ENCODE peak calls at places on chromosomes 13 and 19, in eight cellular contexts. One of them, this sample, is unnamed.

GRCh38 chr19:30710721-30711120 is 338.5 kb downstream of the ZNF536 start:
- DNase-seq in adrenal gland: no peak
- DNase-seq in tibial nerve: no peak
- DNase-seq in body of pancreas: no peak
- DNase-seq in endothelial cell of umbilical vein: no peak
- DNase-seq in upper lobe of left lung: no peak
- DNase-seq in A549: no peak
- DNase-seq in IMR-90: no peak
- DNase-seq in this sample: no peak

GRCh38 chr13:29859971-29860370 is 9.6 kb upstream of the UBL3 start:
- DNase-seq in body of pancreas: no peak
- DNase-seq in upper lobe of left lung: no peak
- DNase-seq in tibial nerve: no peak
- DNase-seq in adrenal gland: no peak
- DNase-seq in IMR-90: peak
- DNase-seq in endothelial cell of umbilical vein: no peak
- DNase-seq in A549: no peak
- DNase-seq in this sample: no peak

GRCh38 chr19:18795540-18795939 is 4.4 kb upstream of the COMP start:
- DNase-seq in tibial nerve: no peak
- DNase-seq in adrenal gland: no peak
- DNase-seq in endothelial cell of umbilical vein: no peak
- DNase-seq in upper lobe of left lung: no peak
- DNase-seq in A549: no peak
- DNase-seq in IMR-90: no peak
- DNase-seq in body of pancreas: no peak
- DNase-seq in this sample: no peak

GRCh38 chr19:16326401-16327130 is 1.9 kb downstream of the KLF2 start:
- DNase-seq in adrenal gland: peak
- DNase-seq in A549: no peak
- DNase-seq in upper lobe of left lung: peak
- DNase-seq in body of pancreas: no peak
- DNase-seq in IMR-90: no peak
- DNase-seq in endothelial cell of umbilical vein: peak
- DNase-seq in tibial nerve: no peak
- DNase-seq in this sample: peak

GRCh38 chr13:112055417-112056206 is 11.3 kb upstream of the SOX1 start:
- DNase-seq in endothelial cell of umbilical vein: no peak
- DNase-seq in body of pancreas: no peak
- DNase-seq in IMR-90: no peak
- DNase-seq in upper lobe of left lung: no peak
- DNase-seq in A549: no peak
- DNase-seq in adrenal gland: no peak
- DNase-seq in tibial nerve: no peak
- DNase-seq in this sample: no peak

GRCh38 chr19:2574478-2574931 is 98.6 kb downstream of the GADD45B start:
- DNase-seq in body of pancreas: no peak
- DNase-seq in tibial nerve: no peak
- DNase-seq in upper lobe of left lung: no peak
- DNase-seq in endothelial cell of umbilical vein: no peak
- DNase-seq in IMR-90: no peak
- DNase-seq in adrenal gland: no peak
- DNase-seq in A549: no peak
- DNase-seq in this sample: no peak

GRCh38 chr19:54594737-54595136 is 1.3 kb downstream of the LILRA1 start:
- DNase-seq in body of pancreas: no peak
- DNase-seq in IMR-90: no peak
- DNase-seq in tibial nerve: no peak
- DNase-seq in upper lobe of left lung: no peak
- DNase-seq in A549: no peak
- DNase-seq in endothelial cell of umbilical vein: no peak
- DNase-seq in adrenal gland: no peak
- DNase-seq in this sample: no peak

GRCh38 chr19:42316223-42317211 is 3.4 kb downstream of the TMEM145 start:
- DNase-seq in IMR-90: peak
- DNase-seq in upper lobe of left lung: peak
- DNase-seq in body of pancreas: no peak
- DNase-seq in tibial nerve: no peak
- DNase-seq in adrenal gland: no peak
- DNase-seq in A549: peak
- DNase-seq in endothelial cell of umbilical vein: no peak
- DNase-seq in this sample: no peak

GRCh38 chr13:110250258-110250891 is 56.6 kb downstream of the COL4A1 start:
- DNase-seq in endothelial cell of umbilical vein: peak
- DNase-seq in adrenal gland: no peak
- DNase-seq in IMR-90: peak
- DNase-seq in tibial nerve: peak
- DNase-seq in upper lobe of left lung: no peak
- DNase-seq in body of pancreas: no peak
- DNase-seq in A549: no peak
- DNase-seq in this sample: no peak

GRCh38 chr13:85657942-85658341 is 141.3 kb downstream of the SLITRK6 start:
- DNase-seq in body of pancreas: no peak
- DNase-seq in endothelial cell of umbilical vein: no peak
- DNase-seq in IMR-90: no peak
- DNase-seq in adrenal gland: no peak
- DNase-seq in upper lobe of left lung: no peak
- DNase-seq in A549: no peak
- DNase-seq in tibial nerve: no peak
- DNase-seq in this sample: no peak

GRCh38 chr13:24087611-24088235 is 72.8 kb upstream of the SPATA13 start:
- DNase-seq in tibial nerve: no peak
- DNase-seq in IMR-90: no peak
- DNase-seq in adrenal gland: no peak
- DNase-seq in endothelial cell of umbilical vein: no peak
- DNase-seq in A549: no peak
- DNase-seq in upper lobe of left lung: peak
- DNase-seq in body of pancreas: peak
- DNase-seq in this sample: no peak

GRCh38 chr19:44345969-44346368 is 10.5 kb downstream of the ZNF112 start:
- DNase-seq in endothelial cell of umbilical vein: no peak
- DNase-seq in body of pancreas: no peak
- DNase-seq in adrenal gland: no peak
- DNase-seq in tibial nerve: no peak
- DNase-seq in A549: no peak
- DNase-seq in IMR-90: no peak
- DNase-seq in upper lobe of left lung: no peak
- DNase-seq in this sample: no peak

GRCh38 chr19:44346556-44346955 is 9.9 kb downstream of the ZNF112 start:
- DNase-seq in endothelial cell of umbilical vein: no peak
- DNase-seq in IMR-90: no peak
- DNase-seq in tibial nerve: no peak
- DNase-seq in upper lobe of left lung: no peak
- DNase-seq in body of pancreas: no peak
- DNase-seq in A549: no peak
- DNase-seq in adrenal gland: no peak
- DNase-seq in this sample: no peak

GRCh38 chr19:44344255-44344654 is 12.2 kb downstream of the ZNF112 start:
- DNase-seq in A549: no peak
- DNase-seq in IMR-90: no peak
- DNase-seq in upper lobe of left lung: no peak
- DNase-seq in endothelial cell of umbilical vein: no peak
- DNase-seq in adrenal gland: no peak
- DNase-seq in tibial nerve: no peak
- DNase-seq in body of pancreas: no peak
- DNase-seq in this sample: no peak

DNA sequence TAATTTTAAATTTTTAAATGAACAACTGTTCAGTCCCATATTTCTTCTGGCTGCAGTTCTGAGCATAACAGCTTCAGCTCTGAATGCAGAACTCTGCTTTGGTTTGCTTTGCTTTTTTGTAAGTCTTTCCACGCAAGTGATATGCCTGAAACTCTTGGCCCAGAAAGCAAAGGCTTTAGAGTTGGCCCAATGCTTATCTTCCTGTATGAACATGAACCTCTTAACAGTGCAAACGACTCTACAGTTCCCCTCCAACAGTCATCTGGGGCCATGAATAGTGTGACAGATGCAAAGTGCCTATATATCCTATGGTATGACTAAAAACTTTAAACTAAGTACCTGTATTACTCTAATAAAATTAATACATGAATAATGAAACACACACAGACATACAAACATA is 14.7 kb downstream of the ZNF112 start:
- DNase-seq in body of pancreas: no peak
- DNase-seq in adrenal gland: no peak
- DNase-seq in tibial nerve: no peak
- DNase-seq in IMR-90: no peak
- DNase-seq in upper lobe of left lung: no peak
- DNase-seq in endothelial cell of umbilical vein: no peak
- DNase-seq in A549: no peak
- DNase-seq in this sample: no peak
- TF ChIP-seq POLR2A in body of pancreas: no peak
- TF ChIP-seq POLR2A in adrenal gland: no peak
- TF ChIP-seq POLR2A in tibial nerve: no peak
- TF ChIP-seq POLR2A in IMR-90: no peak
- TF ChIP-seq POLR2A in upper lobe of left lung: no peak
- TF ChIP-seq POLR2A in endothelial cell of umbilical vein: no peak
- TF ChIP-seq POLR2A in A549: no peak
- TF ChIP-seq POLR2A in this sample: no peak

GRCh38 chr19:31892060-31892459 is 453.4 kb upstream of the ZNF507 start:
- DNase-seq in IMR-90: no peak
- DNase-seq in body of pancreas: no peak
- DNase-seq in A549: no peak
- DNase-seq in endothelial cell of umbilical vein: no peak
- DNase-seq in tibial nerve: no peak
- DNase-seq in adrenal gland: no peak
- DNase-seq in upper lobe of left lung: no peak
- DNase-seq in this sample: no peak

GRCh38 chr19:31890230-31890629 is 455.2 kb upstream of the ZNF507 start:
- DNase-seq in upper lobe of left lung: no peak
- DNase-seq in adrenal gland: no peak
- DNase-seq in IMR-90: no peak
- DNase-seq in tibial nerve: no peak
- DNase-seq in body of pancreas: no peak
- DNase-seq in endothelial cell of umbilical vein: no peak
- DNase-seq in A549: no peak
- DNase-seq in this sample: no peak

GRCh38 chr19:31897292-31897691 is 448.1 kb upstream of the ZNF507 start:
- DNase-seq in body of pancreas: no peak
- DNase-seq in upper lobe of left lung: no peak
- DNase-seq in IMR-90: no peak
- DNase-seq in adrenal gland: no peak
- DNase-seq in A549: no peak
- DNase-seq in endothelial cell of umbilical vein: no peak
- DNase-seq in tibial nerve: no peak
- DNase-seq in this sample: no peak

DNA sequence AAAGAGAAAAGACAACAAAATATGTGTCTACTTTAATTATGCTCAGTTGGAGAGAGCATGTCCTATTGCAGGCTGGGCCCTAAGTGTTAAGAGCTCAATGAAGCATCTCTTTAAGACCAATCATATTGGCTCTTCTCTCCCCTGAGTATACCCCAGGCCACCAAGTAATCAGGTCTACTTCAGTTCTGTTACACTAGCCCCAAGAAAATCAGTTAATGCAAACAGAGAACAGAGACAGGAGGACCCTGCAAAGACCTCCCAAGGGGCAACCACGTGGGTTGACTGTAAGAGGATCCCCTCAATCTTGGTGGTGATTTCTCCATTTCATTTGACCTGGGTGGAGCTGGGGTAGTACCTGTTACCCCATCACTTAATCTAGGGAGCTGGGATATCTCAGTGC is 451.0 kb upstream of the ZNF507 start:
- DNase-seq in tibial nerve: no peak
- DNase-seq in upper lobe of left lung: no peak
- DNase-seq in adrenal gland: no peak
- DNase-seq in body of pancreas: no peak
- DNase-seq in endothelial cell of umbilical vein: no peak
- DNase-seq in IMR-90: no peak
- DNase-seq in A549: no peak
- DNase-seq in this sample: no peak
- TF ChIP-seq CTCF in tibial nerve: no peak
- TF ChIP-seq CTCF in upper lobe of left lung: no peak
- TF ChIP-seq CTCF in adrenal gland: no peak
- TF ChIP-seq CTCF in body of pancreas: no peak
- TF ChIP-seq CTCF in endothelial cell of umbilical vein: no peak
- TF ChIP-seq CTCF in IMR-90: no peak
- TF ChIP-seq CTCF in A549: no peak
- TF ChIP-seq CTCF in this sample: no peak

DNA sequence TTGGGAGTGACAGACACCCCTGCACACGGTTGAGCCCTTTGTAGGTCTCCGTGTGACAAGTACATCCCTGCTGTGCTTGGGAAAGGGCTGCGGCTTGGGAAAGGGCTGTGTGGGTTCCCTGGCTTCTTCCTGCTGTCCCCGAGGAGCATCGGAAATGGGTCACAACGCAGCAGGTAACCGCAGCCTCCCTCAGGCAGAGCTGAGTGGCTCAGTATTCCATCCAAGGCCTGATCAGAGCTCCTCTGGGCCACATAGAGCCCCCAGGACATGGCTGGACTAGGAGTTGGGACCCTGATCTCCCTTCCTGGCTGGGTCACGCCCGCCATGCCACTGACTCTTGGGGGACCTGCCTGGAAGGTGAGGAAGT is 16.3 kb downstream of the TECR start:
- DNase-seq in adrenal gland: no peak
- DNase-seq in endothelial cell of umbilical vein: no peak
- DNase-seq in tibial nerve: no peak
- DNase-seq in body of pancreas: no peak
- DNase-seq in upper lobe of left lung: no peak
- DNase-seq in A549: no peak
- DNase-seq in IMR-90: no peak
- DNase-seq in this sample: no peak
- H3K4me3 ChIP-seq in adrenal gland: no peak
- H3K4me3 ChIP-seq in endothelial cell of umbilical vein: no peak
- H3K4me3 ChIP-seq in tibial nerve: no peak
- H3K4me3 ChIP-seq in body of pancreas: no peak
- H3K4me3 ChIP-seq in upper lobe of left lung: no peak
- H3K4me3 ChIP-seq in A549: no peak
- H3K4me3 ChIP-seq in IMR-90: no peak
- H3K4me3 ChIP-seq in this sample: no peak

DNA sequence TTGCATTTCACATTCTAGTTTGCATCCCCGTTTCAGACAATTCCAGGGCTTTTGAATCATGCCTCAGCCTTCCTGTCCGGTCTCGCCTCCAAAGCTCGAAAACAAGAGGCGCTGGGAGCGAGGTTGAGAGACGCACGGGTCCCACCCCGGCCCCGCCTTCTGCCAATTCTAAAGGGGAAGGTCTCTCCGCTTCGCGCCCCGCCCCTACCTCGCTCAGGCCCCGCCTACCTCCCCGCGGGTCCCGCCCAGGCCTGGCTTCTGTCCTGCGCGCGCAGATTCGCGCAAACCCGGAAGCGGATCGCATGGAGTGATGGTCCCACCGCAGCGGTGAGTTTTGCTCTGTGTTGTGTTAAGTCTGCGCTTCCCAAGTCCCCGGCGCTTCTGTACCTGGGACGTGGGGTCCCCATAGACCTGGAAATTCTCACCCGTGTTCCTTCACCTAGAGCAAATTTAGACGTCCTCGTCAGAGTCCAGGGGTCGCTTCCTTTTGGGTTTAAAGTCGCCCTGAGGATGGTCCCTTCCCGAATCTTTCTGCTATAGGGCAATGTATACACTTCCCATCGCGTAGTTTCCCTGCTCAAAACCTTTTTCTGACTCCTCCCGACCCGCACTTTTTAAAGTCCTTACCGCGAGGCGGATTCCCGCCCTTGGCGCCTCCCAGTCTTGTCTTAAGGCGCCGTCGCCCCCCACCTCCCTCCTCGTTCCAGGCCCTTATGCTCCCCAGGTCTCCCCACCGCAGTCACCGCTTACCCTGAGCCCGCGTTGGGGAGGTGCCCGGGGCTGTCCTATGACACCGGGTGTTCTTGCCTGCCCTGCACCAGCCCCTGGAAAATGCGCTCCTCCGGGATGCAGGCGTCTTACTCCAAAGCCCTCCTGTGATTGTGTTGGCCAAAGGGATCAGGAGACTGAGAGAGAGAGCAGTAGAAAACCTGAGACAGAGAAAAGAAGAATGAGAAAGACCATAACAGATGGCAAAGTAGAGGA is at the start of gene ZNF845:
- DNase-seq in tibial nerve: peak
- DNase-seq in upper lobe of left lung: peak
- DNase-seq in body of pancreas: peak
- DNase-seq in endothelial cell of umbilical vein: peak
- DNase-seq in adrenal gland: peak
- DNase-seq in IMR-90: peak
- DNase-seq in A549: peak
- DNase-seq in this sample: peak
- TF ChIP-seq POLR2A in tibial nerve: peak
- TF ChIP-seq POLR2A in upper lobe of left lung: peak
- TF ChIP-seq POLR2A in body of pancreas: no peak
- TF ChIP-seq POLR2A in endothelial cell of umbilical vein: peak
- TF ChIP-seq POLR2A in adrenal gland: peak
- TF ChIP-seq POLR2A in IMR-90: peak
- TF ChIP-seq POLR2A in A549: peak
- TF ChIP-seq POLR2A in this sample: peak